ENCODE peak calls at places on chromosomes 13 and 19, in four cellular contexts. One of them, this sample, is unnamed.
A peak's percentile ranks its signal among the peaks of the same experiment; 100 is the strongest.

GRCh38 chr19:56119585-56119978 is 1.5 kb downstream of the ZNF787 start:
- DNase-seq in Right ventricle myocardium superior: no peak
- DNase-seq in EL: peak; percentile 75
- DNase-seq in stimulated activated CD8-positive, alpha-beta memory T cell treated with anti-CD3 and anti-CD28 coated beads, Interleukin-4, amount 100 ng/mL, for 1 hour: no peak
- DNase-seq in this sample: no peak

GRCh38 chr19:32798201-32798600 is 71.4 kb downstream of the SLC7A9 start:
- DNase-seq in Right ventricle myocardium superior: no peak
- DNase-seq in EL: no peak
- DNase-seq in stimulated activated CD8-positive, alpha-beta memory T cell treated with anti-CD3 and anti-CD28 coated beads, Interleukin-4, amount 100 ng/mL, for 1 hour: no peak
- DNase-seq in this sample: no peak

GRCh38 chr13:73061478-73062275 is 2.9 kb downstream of the KLF5 start:
- DNase-seq in Right ventricle myocardium superior: no peak
- DNase-seq in EL: no peak
- DNase-seq in stimulated activated CD8-positive, alpha-beta memory T cell treated with anti-CD3 and anti-CD28 coated beads, Interleukin-4, amount 100 ng/mL, for 1 hour: no peak
- DNase-seq in this sample: no peak

GRCh38 chr13:38582133-38582532 is 104.7 kb upstream of the FREM2 start:
- DNase-seq in Right ventricle myocardium superior: no peak
- DNase-seq in EL: peak; percentile 42
- DNase-seq in stimulated activated CD8-positive, alpha-beta memory T cell treated with anti-CD3 and anti-CD28 coated beads, Interleukin-4, amount 100 ng/mL, for 1 hour: no peak
- DNase-seq in this sample: no peak

GRCh38 chr13:97953376-97953970 is at the start of gene IPO5:
- DNase-seq in Right ventricle myocardium superior: no peak
- DNase-seq in EL: no peak
- DNase-seq in stimulated activated CD8-positive, alpha-beta memory T cell treated with anti-CD3 and anti-CD28 coated beads, Interleukin-4, amount 100 ng/mL, for 1 hour: no peak
- DNase-seq in this sample: no peak

GRCh38 chr13:99044764-99045163 is 66.9 kb upstream of the DOCK9 start:
- DNase-seq in Right ventricle myocardium superior: no peak
- DNase-seq in EL: no peak
- DNase-seq in stimulated activated CD8-positive, alpha-beta memory T cell treated with anti-CD3 and anti-CD28 coated beads, Interleukin-4, amount 100 ng/mL, for 1 hour: no peak
- DNase-seq in this sample: no peak

GRCh38 chr19:51375504-51376221 is 3.2 kb upstream of the NKG7 start:
- DNase-seq in Right ventricle myocardium superior: peak; percentile 8
- DNase-seq in EL: no peak
- DNase-seq in stimulated activated CD8-positive, alpha-beta memory T cell treated with anti-CD3 and anti-CD28 coated beads, Interleukin-4, amount 100 ng/mL, for 1 hour: no peak
- DNase-seq in this sample: no peak

GRCh38 chr13:45728759-45729158 is 26.6 kb downstream of the CBY2 start:
- DNase-seq in Right ventricle myocardium superior: no peak
- DNase-seq in EL: peak; percentile 10
- DNase-seq in stimulated activated CD8-positive, alpha-beta memory T cell treated with anti-CD3 and anti-CD28 coated beads, Interleukin-4, amount 100 ng/mL, for 1 hour: no peak
- DNase-seq in this sample: no peak

GRCh38 chr19:29245221-29245620 is 32.3 kb upstream of the UQCRFS1 start:
- DNase-seq in Right ventricle myocardium superior: no peak
- DNase-seq in EL: no peak
- DNase-seq in stimulated activated CD8-positive, alpha-beta memory T cell treated with anti-CD3 and anti-CD28 coated beads, Interleukin-4, amount 100 ng/mL, for 1 hour: no peak
- DNase-seq in this sample: no peak

GRCh38 chr13:49082653-49083536 is 107.2 kb downstream of the FNDC3A start:
- DNase-seq in Right ventricle myocardium superior: no peak
- DNase-seq in EL: peak; percentile 92
- DNase-seq in stimulated activated CD8-positive, alpha-beta memory T cell treated with anti-CD3 and anti-CD28 coated beads, Interleukin-4, amount 100 ng/mL, for 1 hour: no peak
- DNase-seq in this sample: no peak

GRCh38 chr19:19591133-19591825 is 27.2 kb downstream of the PBX4 start:
- DNase-seq in Right ventricle myocardium superior: no peak
- DNase-seq in EL: peak; percentile 99
- DNase-seq in stimulated activated CD8-positive, alpha-beta memory T cell treated with anti-CD3 and anti-CD28 coated beads, Interleukin-4, amount 100 ng/mL, for 1 hour: peak; percentile 34
- DNase-seq in this sample: no peak

GRCh38 chr13:19604306-19604705 is 29.2 kb upstream of the MPHOSPH8 start:
- DNase-seq in Right ventricle myocardium superior: no peak
- DNase-seq in EL: no peak
- DNase-seq in stimulated activated CD8-positive, alpha-beta memory T cell treated with anti-CD3 and anti-CD28 coated beads, Interleukin-4, amount 100 ng/mL, for 1 hour: no peak
- DNase-seq in this sample: no peak

GRCh38 chr19:45497791-45498190 is 452 bp upstream of the PPM1N start:
- DNase-seq in Right ventricle myocardium superior: no peak
- DNase-seq in EL: no peak
- DNase-seq in stimulated activated CD8-positive, alpha-beta memory T cell treated with anti-CD3 and anti-CD28 coated beads, Interleukin-4, amount 100 ng/mL, for 1 hour: no peak
- DNase-seq in this sample: no peak

GRCh38 chr13:65265988-65266387 is 1964.1 kb downstream of the PCDH9 start:
- DNase-seq in Right ventricle myocardium superior: no peak
- DNase-seq in EL: no peak
- DNase-seq in stimulated activated CD8-positive, alpha-beta memory T cell treated with anti-CD3 and anti-CD28 coated beads, Interleukin-4, amount 100 ng/mL, for 1 hour: no peak
- DNase-seq in this sample: no peak

GRCh38 chr19:55618426-55618825 is 5.9 kb downstream of the ZNF784 start:
- DNase-seq in Right ventricle myocardium superior: no peak
- DNase-seq in EL: no peak
- DNase-seq in stimulated activated CD8-positive, alpha-beta memory T cell treated with anti-CD3 and anti-CD28 coated beads, Interleukin-4, amount 100 ng/mL, for 1 hour: no peak
- DNase-seq in this sample: no peak